ENCODE peak calls at places on chromosomes 3 and 15, in seven cellular contexts. W is heart left ventricle, V is choroid plexus epithelial cell, M is AG10803, U is cardiac muscle cell, Q is PC-3, J is right atrium auricular region. B is an unnamed sample.

GRCh38 chr3:139317660-139318430 is 26.0 kb upstream of the MRPS22 start:
- DNase-seq in W (no peak), V (no peak), M (no peak), U (no peak), Q (peak; percentile 74), J (no peak), B (no peak)

GRCh38 chr3:124685481-124685880 is 44.8 kb upstream of the UMPS start:
- DNase-seq in W (no peak), V (no peak), M (peak; percentile 24), U (no peak), Q (peak; percentile 43), J (peak; percentile 5), B (no peak)

GRCh38 chr15:33292718-33293307 is 18.0 kb upstream of the RYR3 start:
- DNase-seq in W (no peak), V (peak; percentile 79), M (peak; percentile 50), U (peak; percentile 70), Q (peak; percentile 82), J (no peak), B (peak; percentile 73)

GRCh38 chr3:190175490-190175889 is 54.8 kb upstream of the P3H2 start:
- DNase-seq in W (no peak), V (no peak), M (peak; percentile 29), U (peak; percentile 25), Q (peak; percentile 24), J (no peak), B (no peak)

GRCh38 chr3:84922682-84923081 is 36.1 kb upstream of the CADM2 start:
- DNase-seq in W (no peak), V (no peak), M (no peak), U (no peak), Q (no peak), J (no peak), B (no peak)

GRCh38 chr3:129618186-129618820 is 11.8 kb upstream of the PLXND1 start:
- DNase-seq in W (peak; percentile 61), V (no peak), M (no peak), U (no peak), Q (no peak), J (no peak), B (no peak)

GRCh38 chr3:108552267-108553159 is 36.7 kb downstream of the CIP2A start:
- DNase-seq in W (no peak), V (peak; percentile 75), M (peak; percentile 51), U (peak; percentile 74), Q (peak; percentile 76), J (no peak), B (no peak)

GRCh38 chr15:92650966-92651365 is 4.6 kb downstream of the FAM174B start:
- DNase-seq in W (no peak), V (no peak), M (no peak), U (no peak), Q (no peak), J (no peak), B (no peak)

GRCh38 chr3:60594025-60594424 is 657.2 kb downstream of the FHIT start:
- DNase-seq in W (peak; percentile 65), V (peak; percentile 83), M (peak; percentile 75), U (peak; percentile 73), Q (peak; percentile 8), J (peak; percentile 91), B (no peak)

GRCh38 chr3:112619295-112619694 is 21.6 kb downstream of the CCDC80 start:
- DNase-seq in W (no peak), V (peak; percentile 62), M (no peak), U (no peak), Q (peak; percentile 32), J (no peak), B (no peak)

GRCh38 chr3:101195951-101196713 is 124.2 kb downstream of the IMPG2 start:
- DNase-seq in W (no peak), V (peak; percentile 80), M (peak; percentile 73), U (peak; percentile 76), Q (peak; percentile 91), J (no peak), B (no peak)

GRCh38 chr3:12918231-12918630 is 76.9 kb upstream of the RPL32 start:
- DNase-seq in W (no peak), V (no peak), M (no peak), U (no peak), Q (no peak), J (no peak), B (no peak)

GRCh38 chr3:182792901-182793662 is at the start of gene ATP11B:
- DNase-seq in W (peak; percentile 90), V (peak; percentile 62), M (peak; percentile 40), U (peak; percentile 53), Q (peak; percentile 62), J (peak; percentile 64), B (peak; percentile 49)

GRCh38 chr3:90007786-90008499 is 900.5 kb downstream of the EPHA3 start:
- DNase-seq in W (no peak), V (peak; percentile 79), M (no peak), U (peak; percentile 90), Q (no peak), J (no peak), B (no peak)

GRCh38 chr15:31235298-31236183 is 91.1 kb upstream of the KLF13 start:
- DNase-seq in W (peak; percentile 85), V (peak; percentile 62), M (peak; percentile 17), U (peak; percentile 75), Q (no peak), J (peak; percentile 69), B (no peak)

GRCh38 chr3:33911525-33912322 is 113.3 kb downstream of the PDCD6IP start:
- DNase-seq in W (no peak), V (peak; percentile 78), M (peak; percentile 51), U (peak; percentile 16), Q (peak; percentile 59), J (no peak), B (no peak)

GRCh38 chr3:156131241-156131640 is 10.9 kb downstream of the KCNAB1 start:
- DNase-seq in W (no peak), V (no peak), M (no peak), U (no peak), Q (no peak), J (no peak), B (no peak)

GRCh38 chr3:77147836-77148578 is 108.1 kb downstream of the ROBO2 start:
- DNase-seq in W (no peak), V (peak; percentile 52), M (no peak), U (peak; percentile 2), Q (no peak), J (no peak), B (no peak)

DNA sequence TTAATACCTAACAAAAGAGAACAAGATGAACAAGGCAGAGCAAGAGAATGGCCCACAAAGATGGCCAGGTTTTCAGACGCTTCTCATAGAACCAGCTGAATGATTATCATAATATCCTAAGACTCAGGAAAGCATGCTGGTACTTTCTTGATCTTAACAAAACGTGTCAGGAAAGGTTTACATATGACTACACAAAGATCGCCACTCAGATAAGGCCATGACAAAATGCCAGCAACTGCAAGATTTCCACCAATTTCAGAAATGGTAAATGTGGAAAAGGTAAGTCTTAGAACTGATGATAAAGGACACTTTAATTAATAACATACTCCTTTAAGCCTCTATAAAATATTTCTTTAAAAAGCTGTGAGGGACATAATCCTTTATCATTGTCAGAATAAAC is 108.8 kb downstream of the DLG1 start:
- DNase-seq in W (no peak), V (no peak), M (no peak), U (no peak), Q (peak; percentile 7), J (no peak), B (no peak)
- TF ChIP-seq CTCF in W (no peak), V (no peak), M (no peak), U (no peak), Q (no peak), J (no peak), B (no peak)

GRCh38 chr3:184481924-184482671 is 79.5 kb upstream of the EPHB3 start:
- DNase-seq in W (no peak), V (no peak), M (no peak), U (no peak), Q (no peak), J (peak; percentile 34), B (no peak)
- TF ChIP-seq CTCF in W (no peak), V (no peak), M (no peak), U (no peak), Q (no peak), J (no peak), B (no peak)

GRCh38 chr3:150251187-150251592 is 156.9 kb upstream of the TSC22D2 start:
- DNase-seq in W (no peak), V (no peak), M (no peak), U (no peak), Q (no peak), J (no peak), B (no peak)
- TF ChIP-seq CTCF in W (no peak), V (no peak), M (no peak), U (no peak), Q (no peak), J (no peak), B (no peak)

DNA sequence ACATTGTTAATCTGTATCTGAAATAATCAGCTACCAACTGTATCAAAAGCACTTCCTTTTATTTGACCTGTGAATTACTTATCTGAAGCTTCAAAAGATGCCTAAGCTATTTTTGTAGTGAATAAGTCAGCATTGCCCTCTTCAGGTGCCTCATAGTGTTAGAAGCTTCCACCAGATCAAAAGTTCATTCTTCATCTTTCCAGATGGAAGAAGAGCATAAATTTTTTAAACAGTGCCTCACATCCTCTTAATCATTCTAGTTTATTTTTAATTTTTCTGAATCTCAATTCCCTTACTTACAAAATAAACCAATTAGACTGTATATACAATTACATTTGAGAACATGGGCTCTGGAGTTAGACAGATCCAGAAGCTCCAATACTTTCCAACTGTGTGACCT is 65.0 kb downstream of the MYO5A start:
- DNase-seq in W (no peak), V (peak; percentile 38), M (peak; percentile 17), U (peak; percentile 13), Q (peak; percentile 19), J (no peak), B (no peak)
- TF ChIP-seq CTCF in W (peak; percentile 15), V (peak; percentile 24), M (peak; percentile 23), U (no peak), Q (peak; percentile 43), J (peak; percentile 46), B (no peak)

DNA sequence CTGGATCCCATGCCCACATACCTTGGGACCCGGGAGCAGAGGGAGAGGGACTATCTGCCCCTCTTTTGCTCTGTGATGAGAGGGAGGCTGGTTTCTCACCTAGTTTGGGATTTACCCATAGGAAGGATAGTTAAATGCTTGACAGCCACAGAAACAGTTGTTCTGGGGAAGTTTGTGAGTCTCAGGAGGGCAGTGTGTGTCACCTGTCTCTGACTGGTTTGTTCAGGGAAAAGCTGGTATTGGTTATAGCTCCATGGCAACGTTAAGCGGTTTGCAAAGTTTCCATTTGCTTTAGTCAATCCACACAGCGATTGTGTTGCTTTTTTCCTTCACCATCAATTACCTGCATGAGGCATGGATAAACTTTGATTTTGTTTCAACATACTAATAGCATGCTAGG is 3.7 kb upstream of the TMED3 start:
- DNase-seq in W (no peak), V (no peak), M (no peak), U (no peak), Q (no peak), J (no peak), B (no peak)
- TF ChIP-seq CTCF in W (no peak), V (no peak), M (no peak), U (no peak), Q (no peak), J (no peak), B (no peak)

GRCh38 chr3:10224794-10225660 is 23.2 kb upstream of the TATDN2 start:
- DNase-seq in W (peak; percentile 68), V (peak; percentile 70), M (peak; percentile 68), U (peak; percentile 76), Q (peak; percentile 92), J (peak; percentile 83), B (peak; percentile 48)
- TF ChIP-seq CTCF in W (peak; percentile 86), V (peak; percentile 84), M (peak; percentile 92), U (peak; percentile 77), Q (peak; percentile 96), J (peak; percentile 85), B (peak; percentile 75)

GRCh38 chr3:19256313-19256712 is 108.0 kb downstream of the KCNH8 start:
- DNase-seq in W (no peak), V (no peak), M (no peak), U (no peak), Q (no peak), J (no peak), B (no peak)
- TF ChIP-seq CTCF in W (no peak), V (no peak), M (no peak), U (no peak), Q (no peak), J (no peak), B (no peak)

B was measured in neural crest cell.